ENCODE peak calls at places on chromosomes 7 and 10, in eight cellular contexts. K is HFF-Myc, Y is Panc1, F is choroid plexus epithelial cell, W is thoracic aorta, B is fibroblast of mammary gland, R is coronary artery, H is left ventricle myocardium inferior. G is an unnamed sample.

GRCh38 chr10:33335800-33336605 is 1.5 kb upstream of the NRP1 start:
- DNase-seq in W (no peak), K (no peak), R (peak), H (peak), F (peak), B (peak), Y (no peak), G (peak)

GRCh38 chr7:83415840-83416239 is 233.1 kb downstream of the SEMA3E start:
- DNase-seq in Y (no peak), W (no peak), K (no peak), R (no peak), F (no peak), H (no peak), B (no peak), G (no peak)

GRCh38 chr10:50497758-50498157 is 126.0 kb downstream of the SGMS1 start:
- DNase-seq in H (no peak), K (no peak), W (no peak), R (no peak), B (peak), F (peak), Y (no peak), G (no peak)

GRCh38 chr10:43623351-43623750 is 17.1 kb downstream of the ZNF485 start:
- DNase-seq in K (no peak), R (no peak), W (no peak), Y (no peak), B (peak), H (no peak), F (peak), G (no peak)

GRCh38 chr10:95841711-95842498 is 65.9 kb upstream of the CC2D2B start:
- DNase-seq in B (peak), F (peak), K (peak), Y (no peak), W (peak), R (no peak), H (no peak), G (peak)

GRCh38 chr7:74013539-74014272 is 14.3 kb upstream of the ELN start:
- DNase-seq in H (no peak), K (no peak), Y (no peak), W (peak), R (peak), B (no peak), F (no peak), G (no peak)

GRCh38 chr10:124381011-124381591 is 37.6 kb downstream of the OAT start:
- DNase-seq in H (no peak), R (peak), W (no peak), B (peak), F (no peak), K (no peak), Y (no peak), G (no peak)

GRCh38 chr10:98433881-98434732 is 12.6 kb downstream of the HPS1 start:
- DNase-seq in F (peak), W (no peak), B (peak), Y (no peak), R (no peak), K (no peak), H (no peak), G (no peak)

GRCh38 chr10:128042131-128042610 is 84.1 kb downstream of the MKI67 start:
- DNase-seq in W (no peak), K (no peak), R (no peak), F (no peak), B (no peak), H (no peak), Y (no peak), G (no peak)

GRCh38 chr10:22598488-22598887 is 115.9 kb downstream of the PIP4K2A start:
- DNase-seq in W (no peak), F (no peak), B (no peak), Y (no peak), H (no peak), R (no peak), K (no peak), G (no peak)

GRCh38 chr7:106514887-106515286 is 146.1 kb downstream of the CCDC71L start:
- DNase-seq in R (no peak), F (no peak), K (no peak), H (no peak), B (peak), Y (no peak), W (no peak), G (no peak)

GRCh38 chr7:140646931-140647647 is 6.5 kb upstream of the DENND2A start:
- DNase-seq in K (no peak), R (no peak), H (no peak), Y (no peak), F (peak), B (no peak), W (no peak), G (no peak)

GRCh38 chr10:90847436-90847835 is 10.4 kb downstream of the HTR7 start:
- DNase-seq in K (no peak), F (peak), H (no peak), Y (no peak), B (peak), R (no peak), W (no peak), G (peak)

GRCh38 chr10:32501906-32502305 is 56.0 kb downstream of the CCDC7 start:
- DNase-seq in W (no peak), F (no peak), B (no peak), H (no peak), R (no peak), K (no peak), Y (no peak), G (no peak)

GRCh38 chr10:125472037-125472607 is 210.8 kb downstream of the TEX36 start:
- DNase-seq in K (no peak), Y (no peak), H (no peak), W (no peak), F (no peak), R (no peak), B (no peak), G (no peak)

GRCh38 chr7:93914581-93915066 is 6.9 kb upstream of the GNG11 start:
- DNase-seq in K (no peak), Y (no peak), W (no peak), R (no peak), F (peak), B (peak), H (no peak), G (no peak)

GRCh38 chr7:107948645-107949442 is 54.1 kb downstream of the LAMB1 start:
- DNase-seq in R (no peak), B (peak), H (no peak), Y (peak), F (peak), W (no peak), K (no peak), G (no peak)

GRCh38 chr10:103111918-103112877 is 80.9 kb downstream of the NT5C2 start:
- DNase-seq in R (no peak), F (no peak), W (no peak), K (no peak), H (no peak), Y (no peak), B (no peak), G (peak)

GRCh38 chr7:20328027-20328426 is 2.7 kb upstream of the ITGB8 start:
- DNase-seq in H (no peak), W (no peak), K (no peak), B (no peak), F (no peak), R (no peak), Y (no peak), G (no peak)

GRCh38 chr7:43694399-43694748 is 34.9 kb downstream of the COA1 start:
- DNase-seq in H (no peak), Y (no peak), R (no peak), F (peak), K (peak), B (peak), W (no peak), G (no peak)

GRCh38 chr7:107813524-107813923 is 10.5 kb upstream of the SLC26A3 start:
- DNase-seq in W (no peak), R (no peak), F (no peak), Y (no peak), B (no peak), H (no peak), K (no peak), G (no peak)

GRCh38 chr7:37924399-37924798 is 4.0 kb downstream of the EPDR1 start:
- DNase-seq in B (no peak), W (no peak), R (no peak), H (no peak), Y (no peak), F (no peak), K (no peak), G (no peak)

GRCh38 chr10:86264481-86265231 is 101.9 kb downstream of the GRID1 start:
- DNase-seq in F (no peak), W (no peak), Y (no peak), K (no peak), H (no peak), R (peak), B (no peak), G (no peak)

GRCh38 chr7:101315336-101315735 is 6.3 kb downstream of the IFT22 start:
- DNase-seq in H (no peak), B (peak), K (no peak), W (no peak), F (peak), R (no peak), Y (no peak), G (no peak)

GRCh38 chr7:24827027-24827426 is 69.8 kb upstream of the GSDME start:
- DNase-seq in K (no peak), F (no peak), H (no peak), R (no peak), Y (no peak), W (no peak), B (no peak), G (no peak)

DNA sequence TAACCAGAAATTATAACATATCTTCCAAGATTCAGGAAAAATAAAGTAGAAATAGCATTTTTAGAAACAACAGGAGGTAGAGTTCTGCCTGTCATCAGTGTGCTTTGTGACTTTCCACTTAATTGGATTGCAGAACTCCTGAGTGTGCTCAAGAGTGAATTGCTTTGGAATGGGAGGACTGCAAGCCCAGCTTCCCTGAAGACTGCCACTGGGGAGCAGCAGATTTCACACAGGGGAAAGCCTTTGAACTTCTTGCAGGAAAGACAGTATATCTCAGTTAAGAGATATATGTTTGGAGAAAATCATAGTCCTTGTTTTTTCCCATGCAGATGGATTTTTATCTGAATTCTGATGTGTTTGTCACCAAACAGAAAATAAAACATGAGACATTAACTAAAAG is 124.5 kb downstream of the TMEM168 start:
- DNase-seq in K (no peak), R (no peak), F (peak), H (no peak), Y (no peak), W (no peak), B (peak), G (no peak)
- TF ChIP-seq CTCF in K (peak), R (no peak), F (peak), H (peak), Y (peak), W (no peak), B (no peak), G (peak)

DNA sequence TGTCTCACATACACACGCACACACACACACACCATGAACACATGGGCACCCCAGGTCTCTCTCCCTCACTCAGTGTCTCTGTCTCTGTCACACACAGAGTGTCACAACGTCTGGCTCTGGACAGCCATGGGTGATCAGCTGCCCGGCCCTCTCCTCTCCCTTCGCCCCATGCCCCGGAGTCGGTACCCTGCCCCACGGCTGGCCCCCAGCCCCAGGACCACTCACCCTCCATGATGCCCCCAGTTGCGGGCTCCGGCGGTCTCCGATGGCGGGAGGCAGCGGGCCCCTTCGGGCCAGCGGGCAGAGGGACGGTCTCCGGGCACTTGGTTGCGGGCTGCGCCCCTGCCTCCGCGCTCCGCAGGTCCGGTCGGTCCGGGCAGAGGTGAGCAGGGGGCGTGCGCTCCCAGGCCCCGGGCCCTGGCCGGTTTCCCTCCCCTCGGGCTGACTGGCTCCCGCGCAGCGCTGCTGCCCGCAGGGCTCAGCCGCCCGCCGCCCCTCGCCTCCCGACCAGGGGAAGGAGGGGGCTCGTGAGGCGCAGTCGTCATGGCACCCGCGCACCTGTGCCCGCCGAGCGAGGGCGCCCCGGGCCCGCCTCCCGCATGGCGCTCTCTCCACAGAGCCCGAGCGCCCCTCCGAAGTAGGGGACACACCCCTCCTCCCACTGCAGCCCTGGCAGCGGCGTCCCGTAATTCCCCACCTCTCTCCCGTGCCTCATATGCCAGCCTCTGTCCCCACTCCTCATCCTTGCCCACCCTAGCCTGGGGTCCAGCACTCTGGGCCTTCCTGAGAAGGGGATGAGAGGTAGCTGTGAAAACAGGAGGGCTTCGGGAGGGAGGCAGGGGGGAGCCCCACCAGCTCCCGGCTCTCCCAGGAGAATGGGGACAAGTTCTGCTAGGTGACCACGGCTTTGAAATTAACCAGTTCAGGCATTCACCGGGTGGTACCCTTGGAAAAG is at the start of gene NPFFR1:
- DNase-seq in B (no peak), R (no peak), K (no peak), Y (no peak), H (no peak), F (no peak), W (no peak), G (no peak)
- H3K4me3 ChIP-seq in B (no peak), R (peak), K (no peak), Y (peak), H (peak), F (no peak), W (peak), G (no peak)

GRCh38 chr7:18684899-18685298 is 189.3 kb downstream of the HDAC9 start:
- DNase-seq in W (no peak), R (no peak), Y (no peak), K (no peak), H (no peak), B (peak), F (no peak), G (no peak)

GRCh38 chr7:18680576-18680975 is 185.0 kb downstream of the HDAC9 start:
- DNase-seq in R (no peak), K (no peak), Y (no peak), H (no peak), W (no peak), B (no peak), F (no peak), G (no peak)

GRCh38 chr7:18675579-18675978 is 180.0 kb downstream of the HDAC9 start:
- DNase-seq in Y (no peak), R (no peak), K (no peak), F (no peak), W (no peak), H (no peak), B (no peak), G (no peak)

DNA sequence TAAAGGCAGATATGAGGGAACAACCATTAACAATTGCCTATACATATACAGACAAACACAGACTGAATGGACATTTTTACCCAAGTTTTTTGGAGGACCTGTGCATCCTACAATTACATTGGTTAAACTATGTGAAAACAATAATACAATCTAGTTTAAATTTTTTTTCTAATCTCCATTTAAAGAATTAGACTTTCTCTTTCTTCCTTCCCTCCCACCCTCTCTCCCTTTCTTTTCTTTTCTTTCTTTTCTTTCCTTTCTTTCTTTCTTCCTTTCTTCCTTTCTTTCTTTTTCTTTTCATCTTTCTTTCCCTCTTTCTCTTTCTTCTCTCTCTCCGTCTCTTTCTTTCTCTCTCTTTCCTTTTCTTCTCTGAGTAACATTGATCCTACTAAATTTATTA is 183.7 kb downstream of the HDAC9 start:
- DNase-seq in Y (no peak), K (no peak), W (no peak), H (no peak), R (no peak), F (no peak), B (no peak), G (no peak)
- TF ChIP-seq CTCF in Y (no peak), K (no peak), W (no peak), H (no peak), R (no peak), F (no peak), B (no peak), G (no peak)

GRCh38 chr7:30395676-30396075 is 82.9 kb downstream of the NOD1 start:
- DNase-seq in F (no peak), Y (no peak), B (no peak), K (no peak), W (no peak), H (no peak), R (no peak), G (no peak)
- H3K4me3 ChIP-seq in F (no peak), Y (no peak), B (no peak), K (no peak), W (no peak), H (no peak), R (no peak), G (no peak)

G was measured in LNCaP clone FGC.